ENCODE peak calls at places on chromosome 18, in six cellular contexts. U is skeletal muscle cell, I is astrocyte of the cerebellum, A is hepatocyte, H is ascending aorta, X is epithelial cell of proximal tubule. E is an unnamed sample.

GRCh38 chr18:37188016-37188791 is 359.3 kb downstream of the KIAA1328 start:
- DNase-seq in U (peak; percentile 1), I (peak; percentile 57), A (no peak), H (no peak), X (no peak), E (no peak)

GRCh38 chr18:68033466-68033865 is 516.9 kb upstream of the DSEL start:
- DNase-seq in U (no peak), I (no peak), A (no peak), H (no peak), X (no peak), E (no peak)

GRCh38 chr18:43420950-43421349 is 143.7 kb upstream of the SYT4 start:
- DNase-seq in U (no peak), I (no peak), A (no peak), H (no peak), X (no peak), E (no peak)

GRCh38 chr18:35502062-35502461 is 4.3 kb upstream of the INO80C start:
- DNase-seq in U (no peak), I (no peak), A (no peak), H (no peak), X (no peak), E (no peak)

GRCh38 chr18:36680042-36680441 is 148.8 kb downstream of the TPGS2 start:
- DNase-seq in U (no peak), I (no peak), A (no peak), H (no peak), X (no peak), E (no peak)

GRCh38 chr18:41391616-41392610 is 563.1 kb upstream of the PIK3C3 start:
- DNase-seq in U (peak; percentile 26), I (peak; percentile 55), A (peak; percentile 85), H (no peak), X (no peak), E (peak; percentile 28)

GRCh38 chr18:79508565-79509535 is 113.1 kb downstream of the NFATC1 start:
- DNase-seq in U (no peak), I (no peak), A (no peak), H (peak; percentile 64), X (no peak), E (peak; percentile 50)

GRCh38 chr18:36141576-36141975 is 11.9 kb downstream of the ELP2 start:
- DNase-seq in U (no peak), I (no peak), A (no peak), H (no peak), X (no peak), E (no peak)

GRCh38 chr18:6600667-6601066 is 128.8 kb upstream of the ARHGAP28 start:
- DNase-seq in U (no peak), I (no peak), A (no peak), H (no peak), X (no peak), E (no peak)

GRCh38 chr18:74249181-74249968 is 42.4 kb downstream of the CYB5A start:
- DNase-seq in U (peak; percentile 88), I (no peak), A (peak; percentile 63), H (no peak), X (peak; percentile 86), E (no peak)

GRCh38 chr18:29840101-29840500 is 1202.4 kb downstream of the DSC3 start:
- DNase-seq in U (peak; percentile 86), I (peak; percentile 37), A (peak; percentile 23), H (no peak), X (peak; percentile 10), E (no peak)

GRCh38 chr18:5456577-5457466 is 87.0 kb downstream of the EPB41L3 start:
- DNase-seq in U (peak; percentile 45), I (no peak), A (peak; percentile 32), H (no peak), X (no peak), E (no peak)

GRCh38 chr18:78999939-79000338 is 20.3 kb downstream of the SALL3 start:
- DNase-seq in U (no peak), I (no peak), A (peak; percentile 51), H (no peak), X (no peak), E (no peak)

GRCh38 chr18:42459873-42460272 is 504.8 kb downstream of the PIK3C3 start:
- DNase-seq in U (no peak), I (no peak), A (no peak), H (no peak), X (no peak), E (no peak)

GRCh38 chr18:48538531-48539405 is at the start of gene CTIF:
- DNase-seq in U (peak; percentile 91), I (peak; percentile 94), A (peak; percentile 98), H (peak; percentile 99), X (peak; percentile 62), E (peak; percentile 97)

GRCh38 chr18:6405237-6406074 is 9.3 kb downstream of the L3MBTL4 start:
- DNase-seq in U (no peak), I (peak; percentile 1), A (no peak), H (no peak), X (no peak), E (no peak)

GRCh38 chr18:42425025-42425424 is 470.0 kb downstream of the PIK3C3 start:
- DNase-seq in U (no peak), I (no peak), A (no peak), H (no peak), X (no peak), E (no peak)

GRCh38 chr18:49565656-49566055 is 3.8 kb downstream of the LIPG start:
- DNase-seq in U (no peak), I (peak; percentile 36), A (no peak), H (no peak), X (no peak), E (peak; percentile 72)

GRCh38 chr18:31683106-31683505 is 1.3 kb downstream of the B4GALT6 start:
- DNase-seq in U (no peak), I (no peak), A (no peak), H (no peak), X (no peak), E (no peak)

GRCh38 chr18:48136544-48137353 is 206.3 kb upstream of the SMAD2 start:
- DNase-seq in U (no peak), I (no peak), A (peak; percentile 26), H (no peak), X (no peak), E (peak; percentile 38)

GRCh38 chr18:11850821-11851155 is 425 bp upstream of the CHMP1B start:
- DNase-seq in U (peak; percentile 39), I (peak; percentile 79), A (no peak), H (no peak), X (peak; percentile 52), E (no peak)

GRCh38 chr18:43563780-43564179 is 286.5 kb upstream of the SYT4 start:
- DNase-seq in U (peak; percentile 11), I (peak; percentile 18), A (peak; percentile 59), H (no peak), X (peak; percentile 16), E (peak; percentile 17)

GRCh38 chr18:374735-375168 is 106.9 kb upstream of the THOC1 start:
- DNase-seq in U (no peak), I (no peak), A (no peak), H (no peak), X (no peak), E (peak; percentile 71)

GRCh38 chr18:24657461-24657860 is 197.0 kb downstream of the HRH4 start:
- DNase-seq in U (no peak), I (no peak), A (no peak), H (no peak), X (no peak), E (peak; percentile 34)

GRCh38 chr18:22031581-22031980 is 137.8 kb upstream of the GATA6 start:
- DNase-seq in U (no peak), I (no peak), A (peak; percentile 73), H (no peak), X (no peak), E (no peak)

GRCh38 chr18:22026889-22027288 is 142.5 kb upstream of the GATA6 start:
- DNase-seq in U (no peak), I (no peak), A (no peak), H (no peak), X (no peak), E (no peak)

GRCh38 chr18:22033085-22033484 is 136.3 kb upstream of the GATA6 start:
- DNase-seq in U (no peak), I (no peak), A (no peak), H (no peak), X (no peak), E (no peak)

GRCh38 chr18:22034276-22034675 is 135.1 kb upstream of the GATA6 start:
- DNase-seq in U (no peak), I (no peak), A (no peak), H (no peak), X (no peak), E (no peak)

DNA sequence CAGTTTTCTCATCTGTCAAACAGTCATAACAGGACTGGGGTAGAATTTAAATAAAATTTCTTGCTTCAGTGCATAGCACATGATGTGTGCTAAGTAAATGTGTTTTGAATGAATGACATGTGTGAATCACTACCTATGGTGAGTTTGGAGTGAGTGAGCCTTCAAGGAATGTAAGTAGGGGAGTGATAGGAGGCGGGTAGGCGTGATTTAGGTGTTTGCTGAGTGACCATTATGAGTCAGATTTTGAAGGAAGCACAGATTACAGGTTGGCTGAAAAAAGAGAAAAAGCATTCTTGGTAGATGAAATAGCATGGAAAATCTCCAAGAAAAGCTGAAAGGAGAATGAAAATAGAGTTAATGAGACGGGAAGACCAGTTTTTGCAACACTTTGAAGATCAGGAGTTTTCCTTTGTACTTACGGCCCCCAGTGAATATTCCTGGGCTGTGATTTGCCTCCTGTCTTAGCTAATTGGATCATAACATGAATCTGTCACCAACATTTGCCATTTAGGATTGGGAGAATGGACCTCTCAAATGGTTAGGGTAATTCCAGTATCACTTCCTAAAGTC is 136.9 kb upstream of the GATA6 start:
- DNase-seq in U (peak; percentile 73), I (peak; percentile 89), A (peak; percentile 85), H (no peak), X (peak; percentile 99), E (peak; percentile 38)
- H3K4me3 ChIP-seq in U (no peak overlapping the region), I (no peak overlapping the region), A (no peak overlapping the region), H (no peak overlapping the region), X (no peak overlapping the region), E (no peak overlapping the region)

DNA sequence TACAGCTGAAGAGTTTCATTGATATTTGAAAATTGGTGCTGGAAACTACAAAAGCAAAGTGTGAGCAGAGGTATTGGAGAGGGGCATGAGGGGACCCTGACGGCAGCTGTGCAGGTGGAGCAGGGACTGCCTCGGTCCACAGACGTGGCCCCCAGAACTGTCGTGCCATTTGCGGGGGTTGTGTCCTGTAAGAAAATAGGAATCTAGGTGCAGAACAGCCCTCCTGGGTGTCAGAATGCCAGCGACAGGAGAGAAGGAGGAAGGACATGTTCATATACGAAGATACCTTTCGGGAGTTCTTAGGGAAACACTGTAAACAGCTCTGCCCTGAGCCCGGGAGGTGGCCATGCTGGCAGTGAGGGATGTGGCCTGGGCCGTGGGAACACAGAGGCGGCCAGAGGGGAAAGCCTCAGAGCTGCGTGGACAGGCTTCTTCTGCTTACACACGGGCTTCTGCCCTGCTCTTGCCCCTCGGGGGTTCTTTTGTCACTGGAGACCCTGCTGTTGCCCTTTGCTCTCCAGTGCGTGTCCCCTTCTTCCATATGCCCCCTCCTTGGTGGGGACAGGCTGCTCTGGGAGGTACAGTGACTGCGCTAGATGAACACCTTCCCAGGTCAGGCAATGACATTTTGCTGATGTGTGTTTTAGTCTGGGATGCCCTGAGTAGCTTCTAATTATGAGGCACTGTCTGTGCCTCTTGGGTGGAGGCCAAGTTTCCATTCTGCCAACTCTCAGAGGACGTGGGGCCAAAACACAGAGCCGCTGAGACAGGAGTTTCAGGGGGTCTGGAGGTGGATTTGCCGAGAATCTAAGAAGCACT is 81.9 kb upstream of the TXNDC2 start:
- DNase-seq in U (no peak), I (no peak), A (peak; percentile 48), H (peak; percentile 67), X (no peak), E (no peak)
- H3K4me3 ChIP-seq in U (no peak overlapping the region), I (no peak overlapping the region), A (no peak overlapping the region), H (peak overlapping the region; percentile 1), X (no peak overlapping the region), E (no peak overlapping the region)

GRCh38 chr18:55403555-55403954 is 184.4 kb downstream of the TCF4 start:
- DNase-seq in U (no peak), I (no peak), A (no peak), H (no peak), X (no peak), E (no peak)
- H3K4me3 ChIP-seq in U (no peak overlapping the region), I (peak overlapping the region; percentile 18), A (no peak overlapping the region), H (peak overlapping the region; percentile 58), X (no peak overlapping the region), E (no peak overlapping the region)

GRCh38 chr18:33440384-33441043 is at the start of gene CCDC178:
- DNase-seq in U (peak; percentile 3), I (no peak), A (peak; percentile 61), H (no peak), X (no peak), E (peak; percentile 18)
- H3K4me3 ChIP-seq in U (peak within 1 kb of the TSS; percentile 56), I (peak within 1 kb of the TSS; percentile 55), A (peak within 1 kb of the TSS; percentile 59), H (peak within 1 kb of the TSS; percentile 65), X (peak within 1 kb of the TSS; percentile 52), E (peak within 1 kb of the TSS; percentile 47)